ENCODE peak calls at places on chromosomes 5 and 9, in five cellular contexts. One of them, this sample, is unnamed.
A peak's percentile ranks its signal among the peaks of the same experiment; 100 is the strongest.

GRCh38 chr5:6713274-6714181 is at the start of gene TENT4A:
- DNase-seq in tibial artery: no peak
- DNase-seq in fibroblast of pulmonary artery: no peak
- DNase-seq in WTC11: no peak
- DNase-seq in left ventricle myocardium inferior: peak; percentile 51
- DNase-seq in this sample: no peak

GRCh38 chr5:6758706-6759105 is 45.5 kb downstream of the TENT4A start:
- DNase-seq in tibial artery: no peak
- DNase-seq in fibroblast of pulmonary artery: no peak
- DNase-seq in WTC11: no peak
- DNase-seq in left ventricle myocardium inferior: no peak
- DNase-seq in this sample: no peak

GRCh38 chr5:176796411-176796810 is 13.9 kb upstream of the UNC5A start:
- DNase-seq in tibial artery: no peak
- DNase-seq in fibroblast of pulmonary artery: no peak
- DNase-seq in WTC11: no peak
- DNase-seq in left ventricle myocardium inferior: no peak
- DNase-seq in this sample: no peak

GRCh38 chr9:23555849-23556248 is 270.2 kb downstream of the ELAVL2 start:
- DNase-seq in tibial artery: no peak
- DNase-seq in fibroblast of pulmonary artery: no peak
- DNase-seq in WTC11: peak; percentile 18
- DNase-seq in left ventricle myocardium inferior: no peak
- DNase-seq in this sample: no peak

GRCh38 chr5:176693477-176693851 is 46.2 kb downstream of the TSPAN17 start:
- DNase-seq in tibial artery: no peak
- DNase-seq in fibroblast of pulmonary artery: peak; percentile 31
- DNase-seq in WTC11: no peak
- DNase-seq in left ventricle myocardium inferior: no peak
- DNase-seq in this sample: no peak

GRCh38 chr9:125431741-125432271 is 170.2 kb downstream of the GAPVD1 start:
- DNase-seq in tibial artery: no peak
- DNase-seq in fibroblast of pulmonary artery: no peak
- DNase-seq in WTC11: peak; percentile 31
- DNase-seq in left ventricle myocardium inferior: no peak
- DNase-seq in this sample: no peak

GRCh38 chr9:138045541-138046490 is 168.2 kb downstream of the CACNA1B start:
- DNase-seq in tibial artery: no peak
- DNase-seq in fibroblast of pulmonary artery: no peak
- DNase-seq in WTC11: no peak
- DNase-seq in left ventricle myocardium inferior: no peak
- DNase-seq in this sample: no peak

GRCh38 chr9:8845376-8845775 is 1045.8 kb upstream of the DMAC1 start:
- DNase-seq in tibial artery: no peak
- DNase-seq in fibroblast of pulmonary artery: no peak
- DNase-seq in WTC11: no peak
- DNase-seq in left ventricle myocardium inferior: peak; percentile 42
- DNase-seq in this sample: no peak

GRCh38 chr5:32390819-32391591 is 53.5 kb downstream of the ZFR start:
- DNase-seq in tibial artery: no peak
- DNase-seq in fibroblast of pulmonary artery: peak; percentile 97
- DNase-seq in WTC11: no peak
- DNase-seq in left ventricle myocardium inferior: no peak
- DNase-seq in this sample: peak; percentile 41

GRCh38 chr5:148145916-148146315 is 22.4 kb upstream of the SPINK14 start:
- DNase-seq in tibial artery: no peak
- DNase-seq in fibroblast of pulmonary artery: peak; percentile 64
- DNase-seq in WTC11: no peak
- DNase-seq in left ventricle myocardium inferior: no peak
- DNase-seq in this sample: no peak

GRCh38 chr5:128216860-128217531 is 133.4 kb downstream of the SLC12A2 start:
- DNase-seq in tibial artery: peak; percentile 31
- DNase-seq in fibroblast of pulmonary artery: peak; percentile 24
- DNase-seq in WTC11: no peak
- DNase-seq in left ventricle myocardium inferior: peak; percentile 28
- DNase-seq in this sample: peak; percentile 86

GRCh38 chr9:133250741-133251170 is 24.2 kb downstream of the ABO start:
- DNase-seq in tibial artery: no peak
- DNase-seq in fibroblast of pulmonary artery: no peak
- DNase-seq in WTC11: no peak
- DNase-seq in left ventricle myocardium inferior: no peak
- DNase-seq in this sample: no peak

GRCh38 chr5:97544279-97545077 is 361.4 kb upstream of the RIOK2 start:
- DNase-seq in tibial artery: no peak
- DNase-seq in fibroblast of pulmonary artery: no peak
- DNase-seq in WTC11: no peak
- DNase-seq in left ventricle myocardium inferior: no peak
- DNase-seq in this sample: no peak

GRCh38 chr9:2210201-2210600 is 195.1 kb downstream of the SMARCA2 start:
- DNase-seq in tibial artery: no peak
- DNase-seq in fibroblast of pulmonary artery: no peak
- DNase-seq in WTC11: no peak
- DNase-seq in left ventricle myocardium inferior: no peak
- DNase-seq in this sample: no peak

GRCh38 chr5:40551706-40552557 is 127.8 kb upstream of the PTGER4 start:
- DNase-seq in tibial artery: no peak
- DNase-seq in fibroblast of pulmonary artery: peak; percentile 94
- DNase-seq in WTC11: no peak
- DNase-seq in left ventricle myocardium inferior: no peak
- DNase-seq in this sample: peak; percentile 90

GRCh38 chr5:86879086-86879485 is 261.3 kb downstream of the COX7C start:
- DNase-seq in tibial artery: no peak
- DNase-seq in fibroblast of pulmonary artery: no peak
- DNase-seq in WTC11: no peak
- DNase-seq in left ventricle myocardium inferior: no peak
- DNase-seq in this sample: no peak

GRCh38 chr9:35599763-35600604 is 5.1 kb upstream of the TESK1 start:
- DNase-seq in tibial artery: no peak
- DNase-seq in fibroblast of pulmonary artery: no peak
- DNase-seq in WTC11: peak; percentile 36
- DNase-seq in left ventricle myocardium inferior: no peak
- DNase-seq in this sample: no peak

GRCh38 chr9:85344901-85345300 is 396.9 kb downstream of the AGTPBP1 start:
- DNase-seq in tibial artery: no peak
- DNase-seq in fibroblast of pulmonary artery: no peak
- DNase-seq in WTC11: no peak
- DNase-seq in left ventricle myocardium inferior: no peak
- DNase-seq in this sample: peak; percentile 47

GRCh38 chr5:54774281-54775171 is 210.9 kb downstream of the ESM1 start:
- DNase-seq in tibial artery: peak; percentile 83
- DNase-seq in fibroblast of pulmonary artery: peak; percentile 68
- DNase-seq in WTC11: no peak
- DNase-seq in left ventricle myocardium inferior: peak; percentile 82
- DNase-seq in this sample: no peak

GRCh38 chr9:116264361-116264760 is 110.8 kb downstream of the PAPPA start:
- DNase-seq in tibial artery: no peak
- DNase-seq in fibroblast of pulmonary artery: no peak
- DNase-seq in WTC11: no peak
- DNase-seq in left ventricle myocardium inferior: no peak
- DNase-seq in this sample: no peak

GRCh38 chr9:127318651-127319167 is 54.1 kb downstream of the GARNL3 start:
- DNase-seq in tibial artery: no peak
- DNase-seq in fibroblast of pulmonary artery: peak; percentile 44
- DNase-seq in WTC11: no peak
- DNase-seq in left ventricle myocardium inferior: peak; percentile 25
- DNase-seq in this sample: peak; percentile 21

GRCh38 chr5:83474170-83474796 is 2.7 kb downstream of the VCAN start:
- DNase-seq in tibial artery: peak; percentile 88
- DNase-seq in fibroblast of pulmonary artery: peak; percentile 95
- DNase-seq in WTC11: peak; percentile 89
- DNase-seq in left ventricle myocardium inferior: peak; percentile 84
- DNase-seq in this sample: peak; percentile 73

GRCh38 chr5:1836176-1836890 is 35.1 kb downstream of the NDUFS6 start:
- DNase-seq in tibial artery: no peak
- DNase-seq in fibroblast of pulmonary artery: no peak
- DNase-seq in WTC11: no peak
- DNase-seq in left ventricle myocardium inferior: peak; percentile 44
- DNase-seq in this sample: no peak

GRCh38 chr5:118007262-118007661 is 981.1 kb downstream of the DTWD2 start:
- DNase-seq in tibial artery: no peak
- DNase-seq in fibroblast of pulmonary artery: peak; percentile 2
- DNase-seq in WTC11: no peak
- DNase-seq in left ventricle myocardium inferior: no peak
- DNase-seq in this sample: no peak

GRCh38 chr5:179378441-179379271 is 33.4 kb upstream of the ADAMTS2 start:
- DNase-seq in tibial artery: no peak
- DNase-seq in fibroblast of pulmonary artery: peak; percentile 66
- DNase-seq in WTC11: no peak
- DNase-seq in left ventricle myocardium inferior: no peak
- DNase-seq in this sample: no peak

GRCh38 chr9:128409998-128410397 is 10.7 kb upstream of the CERCAM start:
- DNase-seq in tibial artery: no peak
- DNase-seq in fibroblast of pulmonary artery: peak; percentile 49
- DNase-seq in WTC11: peak; percentile 50
- DNase-seq in left ventricle myocardium inferior: no peak
- DNase-seq in this sample: no peak

GRCh38 chr5:54895816-54896341 is 89.5 kb downstream of the ESM1 start:
- DNase-seq in tibial artery: no peak
- DNase-seq in fibroblast of pulmonary artery: peak; percentile 75
- DNase-seq in WTC11: peak; percentile 17
- DNase-seq in left ventricle myocardium inferior: no peak
- DNase-seq in this sample: peak; percentile 48

GRCh38 chr9:127397722-127398647 is 1.0 kb downstream of the SLC2A8 start:
- DNase-seq in tibial artery: peak; percentile 55
- DNase-seq in fibroblast of pulmonary artery: peak; percentile 20
- DNase-seq in WTC11: peak; percentile 52
- DNase-seq in left ventricle myocardium inferior: peak; percentile 50
- DNase-seq in this sample: no peak

GRCh38 chr5:132951858-132952257 is 11.6 kb downstream of the AFF4 start:
- DNase-seq in tibial artery: no peak
- DNase-seq in fibroblast of pulmonary artery: no peak
- DNase-seq in WTC11: no peak
- DNase-seq in left ventricle myocardium inferior: no peak
- DNase-seq in this sample: no peak

GRCh38 chr9:90827181-90827866 is 25.7 kb downstream of the SYK start:
- DNase-seq in tibial artery: peak; percentile 39
- DNase-seq in fibroblast of pulmonary artery: no peak
- DNase-seq in WTC11: no peak
- DNase-seq in left ventricle myocardium inferior: no peak
- DNase-seq in this sample: no peak

GRCh38 chr5:7261049-7261448 is 134.9 kb upstream of the ADCY2 start:
- DNase-seq in tibial artery: no peak
- DNase-seq in fibroblast of pulmonary artery: peak; percentile 3
- DNase-seq in WTC11: peak; percentile 80
- DNase-seq in left ventricle myocardium inferior: no peak
- DNase-seq in this sample: no peak

GRCh38 chr5:178899289-178899688 is 3.6 kb downstream of the ZFP2 start:
- DNase-seq in tibial artery: no peak
- DNase-seq in fibroblast of pulmonary artery: no peak
- DNase-seq in WTC11: no peak
- DNase-seq in left ventricle myocardium inferior: no peak
- DNase-seq in this sample: no peak

GRCh38 chr5:112586596-112587062 is 151.1 kb upstream of the APC start:
- DNase-seq in tibial artery: no peak
- DNase-seq in fibroblast of pulmonary artery: no peak
- DNase-seq in WTC11: peak; percentile 16
- DNase-seq in left ventricle myocardium inferior: no peak
- DNase-seq in this sample: no peak

GRCh38 chr9:76845254-76845653 is 60.7 kb downstream of the PRUNE2 start:
- DNase-seq in tibial artery: no peak
- DNase-seq in fibroblast of pulmonary artery: no peak
- DNase-seq in WTC11: no peak
- DNase-seq in left ventricle myocardium inferior: no peak
- DNase-seq in this sample: no peak

GRCh38 chr9:76852026-76852425 is 53.9 kb downstream of the PRUNE2 start:
- DNase-seq in tibial artery: no peak
- DNase-seq in fibroblast of pulmonary artery: no peak
- DNase-seq in WTC11: no peak
- DNase-seq in left ventricle myocardium inferior: no peak
- DNase-seq in this sample: no peak

DNA sequence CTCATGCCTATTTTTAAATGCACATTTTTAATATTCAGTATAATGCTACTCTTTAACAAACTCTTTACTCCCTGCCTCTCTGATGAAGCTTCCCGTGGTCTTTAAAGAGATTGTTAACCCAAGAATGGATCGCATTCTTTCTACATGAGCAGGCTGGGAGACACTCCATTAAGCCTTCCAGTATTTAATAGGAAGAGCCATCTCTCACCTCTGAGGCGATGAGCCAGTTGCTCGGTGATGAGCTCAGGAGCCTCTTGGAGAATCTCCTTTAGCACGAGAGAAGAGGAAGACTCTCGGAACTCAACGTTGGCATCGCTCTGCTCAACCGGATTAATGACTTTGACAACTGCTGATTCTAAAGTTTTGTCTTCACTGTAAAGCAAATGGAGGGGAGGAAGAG is 59.6 kb downstream of the PRUNE2 start:
- DNase-seq in tibial artery: no peak
- DNase-seq in fibroblast of pulmonary artery: no peak
- DNase-seq in WTC11: no peak
- DNase-seq in left ventricle myocardium inferior: no peak
- DNase-seq in this sample: no peak
- TF ChIP-seq CTCF in tibial artery: no peak
- TF ChIP-seq CTCF in fibroblast of pulmonary artery: no peak
- TF ChIP-seq CTCF in WTC11: no peak
- TF ChIP-seq CTCF in left ventricle myocardium inferior: no peak
- TF ChIP-seq CTCF in this sample: no peak

DNA sequence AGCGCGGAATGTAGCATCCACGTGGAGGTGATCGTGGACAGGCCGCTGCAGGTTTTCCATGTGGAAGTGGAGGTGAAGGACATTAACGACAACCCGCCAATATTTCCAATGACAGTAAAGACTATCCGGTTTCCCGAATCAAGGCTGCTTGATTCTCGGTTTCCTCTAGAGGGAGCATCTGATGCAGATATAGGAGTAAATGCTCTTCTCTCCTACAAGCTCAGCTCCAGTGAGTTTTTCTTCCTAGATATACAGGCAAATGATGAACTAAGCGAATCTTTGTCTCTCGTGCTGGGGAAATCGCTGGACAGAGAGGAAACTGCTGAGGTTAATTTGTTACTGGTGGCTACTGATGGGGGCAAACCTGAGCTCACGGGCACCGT is 598 bp downstream of the PCDHA2 start:
- DNase-seq in tibial artery: no peak
- DNase-seq in fibroblast of pulmonary artery: peak; percentile 7
- DNase-seq in WTC11: no peak
- DNase-seq in left ventricle myocardium inferior: no peak
- DNase-seq in this sample: no peak
- TF ChIP-seq CTCF in tibial artery: no peak
- TF ChIP-seq CTCF in fibroblast of pulmonary artery: peak; percentile 10
- TF ChIP-seq CTCF in WTC11: no peak
- TF ChIP-seq CTCF in left ventricle myocardium inferior: peak; percentile 7
- TF ChIP-seq CTCF in this sample: peak; percentile 5

DNA sequence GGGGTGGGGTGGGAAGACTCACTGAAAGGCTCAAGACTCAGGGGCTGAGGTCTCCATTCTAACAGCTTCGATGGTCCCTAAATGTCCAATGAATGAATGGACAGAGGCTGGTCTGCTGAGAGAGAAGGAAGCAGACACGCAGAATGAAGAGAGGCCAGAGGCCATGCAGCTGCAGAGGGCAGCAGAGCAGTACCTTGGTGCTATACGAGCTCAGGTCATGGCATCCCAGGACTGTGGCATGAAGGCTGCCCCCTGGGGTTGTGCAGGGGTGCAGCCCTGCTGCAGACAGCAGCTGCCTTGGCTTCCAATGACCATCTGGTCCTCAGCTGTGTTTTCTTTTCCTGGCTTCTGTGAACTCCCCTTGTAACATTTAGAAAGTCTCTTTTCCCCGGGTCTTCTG is 15.2 kb upstream of the CORO2A start:
- DNase-seq in tibial artery: no peak
- DNase-seq in fibroblast of pulmonary artery: no peak
- DNase-seq in WTC11: no peak
- DNase-seq in left ventricle myocardium inferior: no peak
- DNase-seq in this sample: no peak
- TF ChIP-seq CTCF in tibial artery: no peak
- TF ChIP-seq CTCF in fibroblast of pulmonary artery: no peak
- TF ChIP-seq CTCF in WTC11: no peak
- TF ChIP-seq CTCF in left ventricle myocardium inferior: no peak
- TF ChIP-seq CTCF in this sample: no peak

GRCh38 chr5:163269624-163270023 is 167.8 kb upstream of the CCNG1 start:
- DNase-seq in tibial artery: no peak
- DNase-seq in fibroblast of pulmonary artery: no peak
- DNase-seq in WTC11: no peak
- DNase-seq in left ventricle myocardium inferior: no peak
- DNase-seq in this sample: no peak
- TF ChIP-seq CTCF in tibial artery: no peak
- TF ChIP-seq CTCF in fibroblast of pulmonary artery: no peak
- TF ChIP-seq CTCF in WTC11: no peak
- TF ChIP-seq CTCF in left ventricle myocardium inferior: no peak
- TF ChIP-seq CTCF in this sample: no peak